ENCODE peak calls at places on chromosomes 1 and 21, in eight cellular contexts. K is BJ, B is heart left ventricle, X is NCI-H1105, A is Kasumi-1, C is hepatocyte, N is mesenteric fat pad, U is NCI-H524 treated with DMSO at 0.1 percent for 48 hours. D is an unnamed sample.

GRCh38 chr1:43986712-43987111 is 4.7 kb upstream of the CCDC24 start:
- DNase-seq in K (no peak), B (no peak), X (no peak), A (no peak), C (no peak), N (no peak), U (no peak), D (no peak)

GRCh38 chr21:34907783-34908423 is 141.2 kb downstream of the RUNX1 start:
- DNase-seq in K (no peak), B (no peak), X (no peak), A (peak), C (no peak), N (no peak), U (no peak), D (no peak)

GRCh38 chr21:42592156-42592820 is 61.1 kb upstream of the PDE9A start:
- DNase-seq in K (no peak), B (no peak), X (no peak), A (no peak), C (no peak), N (peak), U (no peak), D (no peak)

GRCh38 chr1:170076199-170076598 is 1.7 kb upstream of the KIFAP3 start:
- DNase-seq in K (no peak), B (no peak), X (no peak), A (no peak), C (no peak), N (no peak), U (no peak), D (no peak)

GRCh38 chr1:84146375-84147032 is 2.4 kb downstream of the PRKACB start:
- DNase-seq in K (no peak), B (no peak), X (no peak), A (no peak), C (no peak), N (no peak), U (no peak), D (no peak)

GRCh38 chr1:8026976-8027747 is 1.1 kb upstream of the ERRFI1 start:
- DNase-seq in K (no peak), B (no peak), X (no peak), A (no peak), C (peak), N (no peak), U (no peak), D (no peak)

GRCh38 chr1:59081795-59082194 is 215.1 kb upstream of the FGGY start:
- DNase-seq in K (no peak), B (no peak), X (no peak), A (no peak), C (no peak), N (no peak), U (no peak), D (no peak)

GRCh38 chr21:16419188-16419874 is 689.5 kb downstream of the USP25 start:
- DNase-seq in K (no peak), B (peak), X (peak), A (no peak), C (peak), N (no peak), U (peak), D (peak)

GRCh38 chr21:22278366-22278765 is 1280.2 kb downstream of the NCAM2 start:
- DNase-seq in K (no peak), B (no peak), X (no peak), A (no peak), C (no peak), N (no peak), U (no peak), D (no peak)

GRCh38 chr1:94259635-94260289 is 22.4 kb upstream of the ARHGAP29 start:
- DNase-seq in K (no peak), B (no peak), X (no peak), A (no peak), C (no peak), N (no peak), U (no peak), D (no peak)

GRCh38 chr1:101237229-101237837 is 514 bp downstream of the S1PR1 start:
- DNase-seq in K (no peak), B (no peak), X (no peak), A (no peak), C (no peak), N (no peak), U (no peak), D (no peak)

GRCh38 chr1:150516616-150517015 is 1.1 kb downstream of the FALEC start:
- DNase-seq in K (no peak), B (no peak), X (no peak), A (peak), C (no peak), N (no peak), U (no peak), D (peak)

GRCh38 chr21:32298658-32299081 is at the start of gene MRAP:
- DNase-seq in K (no peak), B (no peak), X (no peak), A (no peak), C (no peak), N (peak), U (no peak), D (no peak)

GRCh38 chr1:233485809-233486398 is 128.0 kb upstream of the KCNK1 start:
- DNase-seq in K (no peak), B (no peak), X (no peak), A (no peak), C (no peak), N (no peak), U (no peak), D (no peak)

D was measured in DMS 273 treated with DMSO at 0.1 percent for 48 hours.